ENCODE peak calls at places on chromosome 14, in six cellular contexts. W, A, S, K, T and P are unnamed samples. For H3F3A, the result is how much of the 10 kb centered on the place peaks cover.

GRCh38 chr14:58488550-58488949 is 61.0 kb downstream of the KIAA0586 start:
- DNase-seq in W (no peak), A (peak), S (peak), K (peak), T (no peak), P (peak)

GRCh38 chr14:56153271-56153670 is 35.1 kb downstream of the PELI2 start:
- DNase-seq in W (no peak), A (no peak), S (no peak), K (no peak), T (no peak), P (no peak)

GRCh38 chr14:97180304-97181200 is 383.4 kb downstream of the VRK1 start:
- DNase-seq in W (no peak), A (no peak), S (peak), K (no peak), T (no peak), P (peak)

GRCh38 chr14:81162941-81163340 is 57.8 kb downstream of the GTF2A1 start:
- DNase-seq in W (no peak), A (no peak), S (peak), K (no peak), T (no peak), P (peak)

GRCh38 chr14:58677525-58677924 is 39.8 kb downstream of the DACT1 start:
- DNase-seq in W (no peak), A (no peak), S (no peak), K (no peak), T (no peak), P (no peak)

GRCh38 chr14:71713061-71713850 is 219.0 kb upstream of the RGS6 start:
- DNase-seq in W (no peak), A (no peak), S (peak), K (no peak), T (no peak), P (peak)

GRCh38 chr14:89237923-89238529 is 179.0 kb downstream of the FOXN3 start:
- DNase-seq in W (peak), A (no peak), S (peak), K (peak), T (no peak), P (peak)

GRCh38 chr14:101122114-101122854 is 218.8 kb upstream of the RTL1 start:
- DNase-seq in W (no peak), A (no peak), S (no peak), K (no peak), T (no peak), P (no peak)

GRCh38 chr14:99125616-99126431 is 146.2 kb downstream of the BCL11B start:
- DNase-seq in W (no peak), A (no peak), S (no peak), K (no peak), T (no peak), P (no peak)

GRCh38 chr14:24224618-24225071 is 7.5 kb downstream of the NEDD8 start:
- DNase-seq in W (no peak), A (no peak), S (peak), K (no peak), T (no peak), P (peak)

GRCh38 chr14:81330619-81331122 is 69.5 kb downstream of the STON2 start:
- DNase-seq in W (no peak), A (no peak), S (no peak), K (no peak), T (no peak), P (no peak)

GRCh38 chr14:75205586-75205985 is 29.2 kb upstream of the TMED10 start:
- DNase-seq in W (no peak), A (no peak), S (peak), K (no peak), T (peak), P (peak)

GRCh38 chr14:98591161-98591560 is 680.8 kb downstream of the BCL11B start:
- DNase-seq in W (no peak), A (no peak), S (no peak), K (no peak), T (no peak), P (no peak)

GRCh38 chr14:102964152-102964730 is 41.8 kb downstream of the AMN start:
- DNase-seq in W (no peak), A (no peak), S (no peak), K (no peak), T (no peak), P (no peak)

GRCh38 chr14:74207943-74208342 is 31.3 kb upstream of the VSX2 start:
- DNase-seq in W (peak), A (no peak), S (peak), K (peak), T (no peak), P (peak)

GRCh38 chr14:100279563-100279962 is 26.7 kb downstream of the SLC25A29 start:
- DNase-seq in W (no peak), A (no peak), S (no peak), K (no peak), T (no peak), P (no peak)

GRCh38 chr14:104979758-104980591 is 1.8 kb upstream of the AHNAK2 start:
- DNase-seq in W (no peak), A (no peak), S (peak), K (no peak), T (peak), P (no peak)

GRCh38 chr14:52694761-52695480 is 437 bp downstream of the ERO1A start:
- DNase-seq in W (peak), A (peak), S (peak), K (peak), T (peak), P (peak)

GRCh38 chr14:51929156-51929555 is 60.2 kb upstream of the RTRAF start:
- DNase-seq in W (no peak), A (no peak), S (no peak), K (no peak), T (no peak), P (peak)

GRCh38 chr14:51666831-51667230 is 15.1 kb downstream of the FRMD6 start:
- DNase-seq in W (no peak), A (no peak), S (no peak), K (no peak), T (no peak), P (no peak)

GRCh38 chr14:96688629-96689028 is 108.6 kb upstream of the VRK1 start:
- DNase-seq in W (no peak), A (no peak), S (no peak), K (peak), T (no peak), P (no peak)

GRCh38 chr14:104895207-104895785 is 29.4 kb upstream of the PLD4 start:
- DNase-seq in W (no peak), A (no peak), S (no peak), K (no peak), T (no peak), P (no peak)

GRCh38 chr14:69152181-69152943 is 557 bp downstream of the DCAF5 start:
- DNase-seq in W (peak), A (peak), S (peak), K (peak), T (no peak), P (peak)

GRCh38 chr14:90956273-90956672 is 104.2 kb downstream of the RPS6KA5 start:
- DNase-seq in W (no peak), A (no peak), S (no peak), K (no peak), T (no peak), P (no peak)

DNA sequence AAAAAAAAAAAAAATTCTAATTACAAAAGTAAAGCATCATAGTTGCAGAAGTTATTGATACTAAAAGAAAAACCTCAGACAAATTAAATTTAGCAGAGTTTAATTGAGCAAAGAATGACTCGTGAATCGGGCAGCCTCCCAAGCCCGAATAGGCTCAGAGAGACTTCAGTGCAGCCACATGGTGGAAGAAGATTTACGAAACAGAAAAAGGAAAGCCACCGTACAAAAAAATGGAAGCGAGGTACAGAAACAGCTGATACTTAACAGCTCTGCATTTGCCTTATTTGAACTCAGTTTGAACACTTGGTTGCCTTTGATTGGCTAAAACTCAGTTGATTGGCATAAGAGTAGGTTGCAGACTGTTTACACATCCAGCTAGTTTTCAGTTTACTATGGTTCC is 12.9 kb downstream of the TTC9 start:
- DNase-seq in W (no peak), A (no peak), S (peak), K (no peak), T (no peak), P (no peak)
- H3F3A ChIP-seq in W (under half), A (under half), S (under half), K (under half), T (under half), P (under half)

DNA sequence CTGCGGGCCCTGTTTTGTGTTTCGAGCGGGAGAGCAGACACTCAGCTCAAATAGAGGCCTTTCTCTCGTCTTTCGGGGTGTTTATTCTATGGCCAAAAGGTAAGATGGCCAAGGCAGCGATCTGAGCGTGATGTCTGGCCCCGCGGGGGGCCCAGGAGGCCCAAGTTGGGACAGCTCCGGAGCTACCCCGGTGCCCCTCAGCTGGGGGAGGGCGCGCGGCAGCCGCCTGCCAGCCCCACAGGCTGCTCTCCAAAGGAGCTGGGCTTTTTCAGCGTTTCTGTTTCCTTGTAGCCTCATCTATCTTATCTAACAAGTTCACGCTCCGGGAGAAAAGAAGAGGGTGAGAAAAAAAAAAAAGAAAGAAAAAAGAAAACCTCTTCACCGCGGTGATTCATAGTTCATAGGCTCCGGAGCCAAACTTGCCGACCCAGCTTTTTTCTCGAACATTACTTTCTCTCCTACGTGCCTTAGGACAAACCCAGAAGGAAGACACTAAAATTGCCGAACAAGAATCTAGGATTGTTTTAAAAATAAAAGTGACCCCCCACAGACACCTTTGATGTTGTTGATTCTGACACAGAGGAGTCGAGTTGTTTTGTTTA is 7.4 kb upstream of the FOXG1 start:
- DNase-seq in W (peak), A (no peak), S (no peak), K (no peak), T (no peak), P (peak)
- TF ChIP-seq EZH2 in W (no peak), A (no peak), S (no peak), K (peak), T (no peak), P (peak)

DNA sequence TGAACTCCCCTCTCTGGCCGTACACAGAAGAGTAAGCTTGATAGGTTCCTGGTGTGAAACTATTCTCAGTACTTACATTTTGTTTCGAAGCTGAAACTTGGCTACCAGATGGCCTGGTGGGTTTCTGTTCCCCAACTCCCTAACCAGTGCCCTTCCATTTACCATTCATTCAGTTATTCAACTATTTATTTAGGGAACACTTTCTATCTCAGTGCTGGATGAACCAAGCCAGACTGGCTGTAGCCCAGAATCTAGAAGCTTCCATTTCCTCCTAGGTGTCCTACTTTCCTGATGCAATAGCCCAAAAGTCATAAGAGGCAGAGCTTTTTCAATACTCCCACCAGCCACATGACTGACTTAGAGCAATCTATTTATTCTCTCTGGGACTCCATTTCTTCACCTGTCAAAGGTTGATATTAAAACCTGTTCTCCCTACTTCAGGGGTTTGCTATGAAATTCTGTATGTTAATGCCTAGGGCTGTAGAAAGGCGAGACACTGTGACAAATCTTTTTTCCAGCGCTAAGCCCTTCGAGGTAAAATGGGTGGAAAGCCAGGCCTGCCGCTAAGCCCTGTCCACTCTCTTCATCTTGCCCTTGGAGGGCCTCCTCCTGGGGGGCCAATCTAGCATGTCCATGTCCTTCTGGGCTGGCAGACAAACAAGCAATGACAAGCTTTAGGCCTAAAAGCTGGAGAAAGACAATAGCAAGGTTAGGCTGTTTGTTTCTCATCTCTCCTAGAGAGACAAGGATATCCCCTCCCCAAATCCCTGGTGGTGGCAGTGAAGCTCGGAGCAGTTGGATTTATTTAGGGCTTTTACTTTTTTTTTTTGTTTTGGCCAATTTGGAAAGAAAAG is 8.2 kb upstream of the IRF2BPL start:
- DNase-seq in W (no peak), A (no peak), S (peak), K (no peak), T (peak), P (no peak)
- H3F3A ChIP-seq in W (half or more), A (under half), S (under half), K (under half), T (half or more), P (half or more)

DNA sequence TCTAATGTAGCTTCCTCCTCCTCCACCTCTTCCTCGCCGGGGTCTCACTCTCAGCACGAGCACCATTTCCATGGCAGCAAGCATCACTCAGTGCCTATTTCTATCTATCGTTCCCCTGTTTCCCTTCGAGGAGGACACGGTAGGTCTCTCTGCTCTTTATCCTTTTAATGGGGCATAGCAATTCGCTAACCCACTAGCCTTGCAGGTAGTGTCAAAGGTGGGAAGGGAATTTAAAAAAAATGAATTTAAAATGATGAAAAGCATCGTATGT is 931.0 kb downstream of the DIO2 start:
- DNase-seq in W (no peak), A (no peak), S (no peak), K (no peak), T (no peak), P (no peak)
- TF ChIP-seq EZH2 in W (no peak), A (no peak), S (no peak), K (peak), T (no peak), P (no peak)

GRCh38 chr14:39083127-39083526 is 19.9 kb downstream of the SEC23A start:
- DNase-seq in W (no peak), A (no peak), S (no peak), K (no peak), T (no peak), P (no peak)

GRCh38 chr14:39085933-39086332 is 17.1 kb downstream of the SEC23A start:
- DNase-seq in W (no peak), A (no peak), S (no peak), K (no peak), T (no peak), P (no peak)

GRCh38 chr14:39080886-39081285 is 22.1 kb downstream of the SEC23A start:
- DNase-seq in W (no peak), A (no peak), S (no peak), K (no peak), T (no peak), P (no peak)
- H3F3A ChIP-seq in W (under half), A (under half), S (under half), K (under half), T (under half), P (under half)